ENCODE peak calls at places on chromosomes 5 and 9, in ten cellular contexts. One of them, this sample, is unnamed.

GRCh38 chr5:143837306-143837848 is 25.4 kb downstream of the HMHB1 start:
- DNase-seq in ovary: no peak
- DNase-seq in prostate gland: no peak
- DNase-seq in stimulated activated CD8-positive, alpha-beta memory T cell treated with anti-CD3 and anti-CD28 coated beads, Interleukin-2, amount 100 ng/mL, for 1 hour: no peak
- DNase-seq in HCT116: no peak
- DNase-seq in kidney: no peak
- DNase-seq in NCI-H345: peak
- DNase-seq in upper lobe of right lung: no peak
- DNase-seq in brain pericyte: peak
- DNase-seq in Karpas-422: no peak
- DNase-seq in this sample: no peak

GRCh38 chr5:177312649-177313181 is 1.0 kb upstream of the MXD3 start:
- DNase-seq in ovary: no peak
- DNase-seq in prostate gland: no peak
- DNase-seq in stimulated activated CD8-positive, alpha-beta memory T cell treated with anti-CD3 and anti-CD28 coated beads, Interleukin-2, amount 100 ng/mL, for 1 hour: no peak
- DNase-seq in HCT116: peak
- DNase-seq in kidney: peak
- DNase-seq in NCI-H345: peak
- DNase-seq in upper lobe of right lung: no peak
- DNase-seq in brain pericyte: no peak
- DNase-seq in Karpas-422: peak
- DNase-seq in this sample: no peak

GRCh38 chr5:149379807-149380374 is 799 bp upstream of the IL17B start:
- DNase-seq in ovary: no peak
- DNase-seq in prostate gland: no peak
- DNase-seq in stimulated activated CD8-positive, alpha-beta memory T cell treated with anti-CD3 and anti-CD28 coated beads, Interleukin-2, amount 100 ng/mL, for 1 hour: no peak
- DNase-seq in HCT116: no peak
- DNase-seq in kidney: no peak
- DNase-seq in NCI-H345: no peak
- DNase-seq in upper lobe of right lung: peak
- DNase-seq in brain pericyte: no peak
- DNase-seq in Karpas-422: no peak
- DNase-seq in this sample: no peak

GRCh38 chr5:167295686-167296015 is 995.8 kb upstream of the WWC1 start:
- DNase-seq in ovary: no peak
- DNase-seq in prostate gland: no peak
- DNase-seq in stimulated activated CD8-positive, alpha-beta memory T cell treated with anti-CD3 and anti-CD28 coated beads, Interleukin-2, amount 100 ng/mL, for 1 hour: no peak
- DNase-seq in HCT116: no peak
- DNase-seq in kidney: no peak
- DNase-seq in NCI-H345: no peak
- DNase-seq in upper lobe of right lung: no peak
- DNase-seq in brain pericyte: no peak
- DNase-seq in Karpas-422: no peak
- DNase-seq in this sample: no peak

GRCh38 chr5:64347308-64347707 is 158.5 kb upstream of the RGS7BP start:
- DNase-seq in ovary: no peak
- DNase-seq in prostate gland: no peak
- DNase-seq in stimulated activated CD8-positive, alpha-beta memory T cell treated with anti-CD3 and anti-CD28 coated beads, Interleukin-2, amount 100 ng/mL, for 1 hour: no peak
- DNase-seq in HCT116: no peak
- DNase-seq in kidney: no peak
- DNase-seq in NCI-H345: peak
- DNase-seq in upper lobe of right lung: no peak
- DNase-seq in brain pericyte: no peak
- DNase-seq in Karpas-422: no peak
- DNase-seq in this sample: no peak

GRCh38 chr9:1941989-1942388 is 73.2 kb upstream of the SMARCA2 start:
- DNase-seq in ovary: no peak
- DNase-seq in prostate gland: no peak
- DNase-seq in stimulated activated CD8-positive, alpha-beta memory T cell treated with anti-CD3 and anti-CD28 coated beads, Interleukin-2, amount 100 ng/mL, for 1 hour: no peak
- DNase-seq in HCT116: no peak
- DNase-seq in kidney: no peak
- DNase-seq in NCI-H345: no peak
- DNase-seq in upper lobe of right lung: no peak
- DNase-seq in brain pericyte: no peak
- DNase-seq in Karpas-422: no peak
- DNase-seq in this sample: no peak

GRCh38 chr5:76325876-76326491 is 77.1 kb upstream of the IQGAP2 start:
- DNase-seq in ovary: no peak
- DNase-seq in prostate gland: peak
- DNase-seq in stimulated activated CD8-positive, alpha-beta memory T cell treated with anti-CD3 and anti-CD28 coated beads, Interleukin-2, amount 100 ng/mL, for 1 hour: peak
- DNase-seq in HCT116: no peak
- DNase-seq in kidney: no peak
- DNase-seq in NCI-H345: no peak
- DNase-seq in upper lobe of right lung: no peak
- DNase-seq in brain pericyte: no peak
- DNase-seq in Karpas-422: no peak
- DNase-seq in this sample: no peak

GRCh38 chr9:5110867-5111681 is 74.4 kb downstream of the INSL6 start:
- DNase-seq in ovary: peak
- DNase-seq in prostate gland: no peak
- DNase-seq in stimulated activated CD8-positive, alpha-beta memory T cell treated with anti-CD3 and anti-CD28 coated beads, Interleukin-2, amount 100 ng/mL, for 1 hour: no peak
- DNase-seq in HCT116: no peak
- DNase-seq in kidney: peak
- DNase-seq in NCI-H345: no peak
- DNase-seq in upper lobe of right lung: peak
- DNase-seq in brain pericyte: no peak
- DNase-seq in Karpas-422: no peak
- DNase-seq in this sample: no peak

GRCh38 chr5:144307726-144308125 is 137.1 kb downstream of the KCTD16 start:
- DNase-seq in ovary: no peak
- DNase-seq in prostate gland: no peak
- DNase-seq in stimulated activated CD8-positive, alpha-beta memory T cell treated with anti-CD3 and anti-CD28 coated beads, Interleukin-2, amount 100 ng/mL, for 1 hour: no peak
- DNase-seq in HCT116: no peak
- DNase-seq in kidney: no peak
- DNase-seq in NCI-H345: no peak
- DNase-seq in upper lobe of right lung: no peak
- DNase-seq in brain pericyte: no peak
- DNase-seq in Karpas-422: no peak
- DNase-seq in this sample: no peak

GRCh38 chr5:148084269-148084668 is 20.5 kb downstream of the SPINK5 start:
- DNase-seq in ovary: no peak
- DNase-seq in prostate gland: no peak
- DNase-seq in stimulated activated CD8-positive, alpha-beta memory T cell treated with anti-CD3 and anti-CD28 coated beads, Interleukin-2, amount 100 ng/mL, for 1 hour: no peak
- DNase-seq in HCT116: no peak
- DNase-seq in kidney: no peak
- DNase-seq in NCI-H345: no peak
- DNase-seq in upper lobe of right lung: no peak
- DNase-seq in brain pericyte: no peak
- DNase-seq in Karpas-422: no peak
- DNase-seq in this sample: no peak

This sample was measured in T-helper 17 cell.